ENCODE peak calls at places on chromosome 21, in eight cellular contexts. Z is KG1; A is nephron progenitor cell; D is stimulated activated CD4-positive, alpha-beta T cell treated with anti-CD3 and anti-CD28 coated beads, Interleukin-12 subunit alpha, Interleukin-12 subunit beta, amount 100 ng/mL, for 48 hours; V is GM03348; M is foreskin fibroblast; Y is naive thymus-derived CD8-positive, alpha-beta T cell; W is AG04450. I is an unnamed sample.

GRCh38 chr21:43597052-43597451 is 62.2 kb downstream of the HSF2BP start:
- DNase-seq in Z (no peak), A (no peak), D (no peak), V (peak), M (peak), Y (no peak), W (no peak), I (no peak)

GRCh38 chr21:37452222-37452621 is 85.6 kb downstream of the DYRK1A start:
- DNase-seq in Z (no peak), A (no peak), D (no peak), V (peak), M (peak), Y (no peak), W (peak), I (peak)

GRCh38 chr21:25324666-25325065 is 282.6 kb downstream of the MRPL39 start:
- DNase-seq in Z (no peak), A (no peak), D (no peak), V (no peak), M (no peak), Y (no peak), W (no peak), I (no peak)

GRCh38 chr21:37675202-37675801 is 241.0 kb downstream of the KCNJ6 start:
- DNase-seq in Z (peak), A (peak), D (peak), V (peak), M (peak), Y (peak), W (no peak), I (peak)

GRCh38 chr21:43926196-43926595 is 61.2 kb downstream of the AGPAT3 start:
- DNase-seq in Z (no peak), A (no peak), D (no peak), V (no peak), M (no peak), Y (no peak), W (no peak), I (no peak)

GRCh38 chr21:14097881-14098499 is 112.8 kb downstream of the LIPI start:
- DNase-seq in Z (no peak), A (no peak), D (no peak), V (no peak), M (no peak), Y (no peak), W (no peak), I (no peak)

GRCh38 chr21:31405638-31406037 is 61.6 kb upstream of the TIAM1 start:
- DNase-seq in Z (no peak), A (no peak), D (no peak), V (no peak), M (no peak), Y (no peak), W (no peak), I (no peak)

GRCh38 chr21:18666725-18667124 is 263.1 kb upstream of the TMPRSS15 start:
- DNase-seq in Z (no peak), A (no peak), D (no peak), V (no peak), M (no peak), Y (no peak), W (no peak), I (no peak)

GRCh38 chr21:44006017-44006624 is 6.0 kb upstream of the TRAPPC10 start:
- DNase-seq in Z (no peak), A (no peak), D (no peak), V (peak), M (peak), Y (no peak), W (peak), I (peak)

GRCh38 chr21:42315296-42315891 is at the start of gene TFF3:
- DNase-seq in Z (no peak), A (peak), D (no peak), V (no peak), M (no peak), Y (no peak), W (no peak), I (no peak)

GRCh38 chr21:42639646-42640152 is 13.7 kb upstream of the PDE9A start:
- DNase-seq in Z (no peak), A (no peak), D (no peak), V (no peak), M (no peak), Y (no peak), W (no peak), I (no peak)

I was measured in fibroblast of the conjunctiva.